ENCODE peak calls at places on chromosomes 16 and 17, in eight cellular contexts. K is activated effector memory CD4-positive, alpha-beta T cell treated with anti-CD3 and anti-CD28 coated beads, Interleukin-2, amount 50 U/mL, for 16 hours; W is HEK293T; C is hepatic stellate cell; J is Right ventricle myocardium inferior; B is effector memory CD4-positive, alpha-beta T cell; D is GDM1; X is colonic mucosa. H is an unnamed sample.

GRCh38 chr17:22337467-22337866 is 645.1 kb downstream of the KCNJ18 start:
- DNase-seq in K (no peak), W (no peak), C (no peak), J (no peak), B (no peak), D (no peak), X (no peak), H (no peak)

GRCh38 chr17:65515959-65516948 is 45.2 kb downstream of the AXIN2 start:
- DNase-seq in K (no peak), W (no peak), C (no peak), J (no peak), B (no peak), D (no peak), X (no peak), H (no peak)

GRCh38 chr17:40535924-40536717 is 29.2 kb downstream of the CCR7 start:
- DNase-seq in K (peak; percentile 43), W (no peak), C (no peak), J (no peak), B (no peak), D (no peak), X (no peak), H (no peak)

GRCh38 chr16:12874135-12874534 is 27.3 kb upstream of the SHISA9 start:
- DNase-seq in K (no peak), W (no peak), C (no peak), J (no peak), B (no peak), D (no peak), X (no peak), H (no peak)

GRCh38 chr16:19833176-19833575 is 51.5 kb downstream of the GPRC5B start:
- DNase-seq in K (no peak), W (no peak), C (no peak), J (no peak), B (no peak), D (no peak), X (no peak), H (no peak)

GRCh38 chr16:75265911-75266701 is 14.7 kb upstream of the BCAR1 start:
- DNase-seq in K (no peak), W (peak; percentile 93), C (peak; percentile 97), J (no peak), B (no peak), D (no peak), X (peak; percentile 66), H (no peak)

GRCh38 chr17:16241906-16242399 is 24.9 kb downstream of the PIGL start:
- DNase-seq in K (no peak), W (no peak), C (no peak), J (no peak), B (no peak), D (no peak), X (no peak), H (no peak)

GRCh38 chr17:67270411-67270810 is 25.4 kb upstream of the HELZ start:
- DNase-seq in K (no peak), W (no peak), C (no peak), J (no peak), B (no peak), D (no peak), X (no peak), H (no peak)

GRCh38 chr17:45332989-45333701 is 16.3 kb upstream of the MAP3K14 start:
- DNase-seq in K (peak; percentile 30), W (no peak), C (no peak), J (no peak), B (no peak), D (peak; percentile 71), X (no peak), H (no peak)

GRCh38 chr16:50462793-50463507 is 85.2 kb upstream of the NKD1 start:
- DNase-seq in K (peak; percentile 27), W (no peak), C (no peak), J (no peak), B (no peak), D (no peak), X (no peak), H (no peak)

GRCh38 chr17:20217677-20218076 is 208.5 kb downstream of the SPECC1 start:
- DNase-seq in K (no peak), W (no peak), C (no peak), J (no peak), B (no peak), D (no peak), X (no peak), H (no peak)

GRCh38 chr17:48625502-48626201 is 506 bp downstream of the HOXB9 start:
- DNase-seq in K (peak; percentile 78), W (no peak), C (no peak), J (no peak), B (no peak), D (no peak), X (peak; percentile 91), H (no peak)

GRCh38 chr16:75931970-75932369 is 205.7 kb upstream of the CPHXL start:
- DNase-seq in K (no peak), W (no peak), C (no peak), J (no peak), B (no peak), D (no peak), X (no peak), H (no peak)

H was measured in effector CD8-positive, alpha-beta T cell.